ENCODE peak calls at places on chromosomes 4 and X, in nine cellular contexts. H is activated CD4-positive, alpha-beta T cell treated with anti-CD3 and anti-CD28 coated beads for 24 hours; X is left ventricle myocardium inferior; L is NCI-H510A; U is Caco-2; Z is stimulated activated CD8-positive, alpha-beta memory T cell treated with anti-CD3 and anti-CD28 coated beads, Interleukin-12 subunit alpha, Interleukin-12 subunit beta, amount 100 ng/mL, for 4 hours; Q is GDM1; S is amniotic stem cell; N is stimulated activated CD4-positive, alpha-beta T cell treated with anti-CD3 and anti-CD28 coated beads, Interleukin-4, amount 100 ng/mL, for 1 hour. C is an unnamed sample.

GRCh38 chrX:27863813-27864212 is 56.0 kb downstream of the MAGEB10 start:
- DNase-seq in Z (no peak), X (no peak), U (no peak), S (no peak), L (no peak), Q (no peak), N (no peak), H (no peak), C (no peak)

GRCh38 chr4:16897351-16897750 is 1.1 kb downstream of the LDB2 start:
- DNase-seq in L (no peak), S (no peak), X (no peak), H (no peak), Q (no peak), N (no peak), U (no peak), Z (no peak), C (peak; percentile 12)

GRCh38 chr4:173801876-173802713 is 272.1 kb upstream of the HAND2 start:
- DNase-seq in N (no peak), L (no peak), X (no peak), Z (no peak), U (no peak), S (no peak), H (no peak), Q (no peak), C (no peak)

GRCh38 chrX:135421932-135422809 is at the start of gene SMIM10L2A:
- DNase-seq in Z (no peak), X (no peak), Q (no peak), L (no peak), S (no peak), U (no peak), H (no peak), N (no peak), C (no peak)

GRCh38 chrX:52346462-52347165 is 22.2 kb upstream of the XAGE2 start:
- DNase-seq in N (peak; percentile 5), Z (no peak), L (no peak), H (no peak), S (no peak), U (no peak), X (no peak), Q (no peak), C (peak; percentile 23)

GRCh38 chr4:150007512-150007911 is 70.7 kb upstream of the DCLK2 start:
- DNase-seq in U (no peak), N (no peak), L (no peak), X (no peak), Z (no peak), S (no peak), H (no peak), Q (no peak), C (peak; percentile 94)

GRCh38 chrX:149871940-149872339 is 9.0 kb upstream of the MAGEA8 start:
- DNase-seq in H (peak; percentile 45), Z (peak; percentile 55), L (no peak), S (no peak), Q (no peak), X (no peak), U (peak; percentile 53), N (peak; percentile 54), C (no peak)

GRCh38 chr4:137394000-137394399 is 138.3 kb downstream of the PCDH18 start:
- DNase-seq in N (no peak), S (no peak), Q (no peak), Z (no peak), U (no peak), X (no peak), L (no peak), H (no peak), C (no peak)

GRCh38 chrX:63747331-63747730 is 37.7 kb downstream of the ARHGEF9 start:
- DNase-seq in Q (no peak), Z (no peak), U (no peak), H (no peak), X (no peak), N (no peak), L (no peak), S (no peak), C (peak; percentile 18)

GRCh38 chrX:53356186-53356585 is 66.3 kb downstream of the SMC1A start:
- DNase-seq in U (no peak), S (no peak), X (no peak), N (no peak), Z (no peak), L (no peak), H (no peak), Q (no peak), C (no peak)

GRCh38 chr4:146998157-146998556 is 52.5 kb upstream of the TTC29 start:
- DNase-seq in U (no peak), Z (no peak), X (no peak), L (no peak), H (no peak), S (no peak), N (no peak), Q (no peak), C (no peak)

GRCh38 chr4:139866270-139866962 is 200.8 kb downstream of the MGST2 start:
- DNase-seq in H (no peak), Q (no peak), X (no peak), L (no peak), U (no peak), S (no peak), N (no peak), Z (no peak), C (no peak)

GRCh38 chr4:39609454-39609911 is 29.2 kb downstream of the SMIM14 start:
- DNase-seq in U (no peak), Q (no peak), Z (no peak), N (no peak), L (no peak), H (no peak), X (no peak), S (no peak), C (no peak)

GRCh38 chr4:26873391-26874026 is 12.9 kb downstream of the STIM2 start:
- DNase-seq in X (no peak), Q (peak; percentile 65), S (no peak), N (no peak), H (no peak), Z (peak; percentile 38), U (no peak), L (no peak), C (no peak)

GRCh38 chr4:158949094-158949493 is 153.8 kb upstream of the RAPGEF2 start:
- DNase-seq in Z (no peak), S (no peak), Q (no peak), N (no peak), L (no peak), H (no peak), X (no peak), U (no peak), C (peak; percentile 9)

GRCh38 chr4:24810016-24810415 is 14.6 kb downstream of the SOD3 start:
- DNase-seq in L (no peak), U (no peak), S (peak; percentile 1), Z (no peak), Q (no peak), X (no peak), N (no peak), H (no peak), C (peak; percentile 41)

GRCh38 chrX:30217465-30217864 is 2.1 kb downstream of the MAGEB2 start:
- DNase-seq in Q (no peak), L (no peak), S (no peak), H (no peak), X (no peak), N (no peak), U (no peak), Z (no peak), C (no peak)

GRCh38 chr4:166816901-166817300 is 417.4 kb downstream of the SPOCK3 start:
- DNase-seq in S (no peak), U (no peak), Q (no peak), L (no peak), X (no peak), Z (no peak), H (no peak), N (no peak), C (no peak)

GRCh38 chrX:76931518-76931917 is 504.0 kb downstream of the MAGEE1 start:
- DNase-seq in Z (no peak), X (no peak), Q (no peak), H (no peak), S (no peak), L (no peak), N (no peak), U (no peak), C (no peak)

GRCh38 chr4:185035284-185035683 is 17.0 kb downstream of the HELT start:
- DNase-seq in N (no peak), Z (no peak), S (no peak), X (no peak), L (no peak), H (no peak), U (no peak), Q (no peak), C (no peak)

GRCh38 chrX:46381630-46382029 is 163.6 kb downstream of the ZNF674 start:
- DNase-seq in Q (peak; percentile 48), H (peak; percentile 6), L (no peak), X (no peak), N (peak; percentile 33), U (peak; percentile 40), Z (no peak), S (no peak), C (peak; percentile 2)

GRCh38 chrX:47500541-47500940 is 17.5 kb upstream of the ZNF41 start:
- DNase-seq in H (no peak), U (no peak), Z (no peak), X (no peak), S (no peak), N (no peak), Q (no peak), L (no peak), C (no peak)

GRCh38 chr4:64271601-64272081 is 137.6 kb downstream of the TECRL start:
- DNase-seq in L (no peak), U (no peak), Q (no peak), H (no peak), N (no peak), X (peak; percentile 46), Z (no peak), S (no peak), C (no peak)

GRCh38 chr4:123816462-123816861 is 419.9 kb downstream of the SPRY1 start:
- DNase-seq in Z (no peak), H (no peak), X (no peak), S (no peak), U (no peak), Q (no peak), N (no peak), L (no peak), C (no peak)

GRCh38 chrX:74465424-74465823 is 44.1 kb downstream of the SLC16A2 start:
- DNase-seq in Z (no peak), S (no peak), Q (no peak), L (no peak), X (no peak), H (no peak), U (no peak), N (no peak), C (peak; percentile 2)

GRCh38 chr4:7595883-7596535 is 161.3 kb upstream of the PSAPL1 start:
- DNase-seq in N (no peak), S (no peak), H (no peak), Q (no peak), L (no peak), Z (no peak), U (no peak), X (no peak), C (no peak)

GRCh38 chr4:145944886-145945285 is 6.3 kb upstream of the ZNF827 start:
- DNase-seq in X (no peak), U (no peak), L (no peak), Q (no peak), H (no peak), N (no peak), S (no peak), Z (no peak), C (no peak)

GRCh38 chr4:174591243-174592021 is 69.1 kb upstream of the HPGD start:
- DNase-seq in H (no peak), Q (peak; percentile 17), X (no peak), S (no peak), N (no peak), L (no peak), Z (no peak), U (no peak), C (no peak)